ENCODE peak calls at places on chromosome 20, in four cellular contexts. S is endothelial cell of umbilical vein, P is RWPE1, Q is endodermal cell. L is an unnamed sample.

GRCh38 chr20:62695448-62696414 is 12.9 kb upstream of the NTSR1 start:
- DNase-seq in S (no peak), Q (no peak), P (no peak), L (no peak)

GRCh38 chr20:55538261-55538908 is 466.9 kb downstream of the CBLN4 start:
- DNase-seq in P (peak), S (no peak), Q (no peak), L (no peak)

GRCh38 chr20:51480507-51481270 is 61.8 kb downstream of the NFATC2 start:
- DNase-seq in Q (no peak), S (no peak), P (no peak), L (peak)

GRCh38 chr20:38125157-38126056 is 39.7 kb downstream of the TGM2 start:
- DNase-seq in P (no peak), Q (peak), S (peak), L (no peak)

GRCh38 chr20:63521602-63522001 is 1.0 kb downstream of the PPDPF start:
- DNase-seq in S (no peak), P (no peak), Q (peak), L (no peak)

GRCh38 chr20:62944184-62944583 is 6.2 kb downstream of the GID8 start:
- DNase-seq in P (no peak), Q (no peak), S (no peak), L (no peak)

GRCh38 chr20:14800743-14801425 is 463.5 kb upstream of the FLRT3 start:
- DNase-seq in Q (no peak), P (no peak), S (no peak), L (no peak)

GRCh38 chr20:5393218-5393870 is 76.6 kb upstream of the PROKR2 start:
- DNase-seq in Q (no peak), S (no peak), P (no peak), L (no peak)

GRCh38 chr20:17966432-17967312 is 1.9 kb downstream of the SNX5 start:
- DNase-seq in S (peak), P (no peak), Q (no peak), L (no peak)

GRCh38 chr20:821083-822065 is 12.1 kb upstream of the FAM110A start:
- DNase-seq in Q (no peak), S (no peak), P (no peak), L (no peak)

GRCh38 chr20:59749293-59749680 is 144.9 kb downstream of the PHACTR3 start:
- DNase-seq in S (no peak), Q (no peak), P (no peak), L (no peak)

GRCh38 chr20:4869290-4870193 is 131.8 kb downstream of the SLC23A2 start:
- DNase-seq in S (no peak), Q (no peak), P (peak), L (no peak)

GRCh38 chr20:29740951-29741593 is 1516.4 kb upstream of the DEFB115 start:
- DNase-seq in Q (peak), S (no peak), P (no peak), L (no peak)

GRCh38 chr20:14820771-14821170 is 483.4 kb upstream of the FLRT3 start:
- DNase-seq in Q (no peak), P (no peak), S (no peak), L (no peak)

GRCh38 chr20:63097336-63097831 is 90.6 kb upstream of the BHLHE23 start:
- DNase-seq in P (no peak), Q (no peak), S (no peak), L (no peak)

GRCh38 chr20:31707994-31708744 is 14.5 kb downstream of the BCL2L1 start:
- DNase-seq in Q (peak), P (no peak), S (no peak), L (no peak)

GRCh38 chr20:21184810-21185209 is 58.9 kb downstream of the KIZ start:
- DNase-seq in P (no peak), Q (no peak), S (no peak), L (no peak)

GRCh38 chr20:59121714-59122376 is 41.8 kb upstream of the ZNF831 start:
- DNase-seq in P (no peak), Q (peak), S (no peak), L (no peak)

GRCh38 chr20:63789836-63790571 is 41.1 kb downstream of the ZBTB46 start:
- DNase-seq in S (no peak), P (no peak), Q (no peak), L (no peak)

GRCh38 chr20:10501377-10501776 is 66.3 kb downstream of the SLX4IP start:
- DNase-seq in Q (no peak), P (no peak), S (no peak), L (no peak)

GRCh38 chr20:62925420-62926228 is 681 bp downstream of the DIDO1 start:
- DNase-seq in P (no peak), S (no peak), Q (peak), L (no peak)

GRCh38 chr20:62605996-62606395 is 36.3 kb upstream of the SLCO4A1 start:
- DNase-seq in Q (no peak), P (no peak), S (no peak), L (no peak)

GRCh38 chr20:36792422-36792821 is 18.9 kb upstream of the DSN1 start:
- DNase-seq in Q (peak), S (peak), P (peak), L (no peak)
- TF ChIP-seq CTCF in Q (peak), S (peak), P (no peak), L (peak)

GRCh38 chr20:25293910-25294458 is 46.1 kb downstream of the PYGB start:
- DNase-seq in P (no peak), S (no peak), Q (no peak), L (no peak)

GRCh38 chr20:25292176-25292891 is 44.4 kb downstream of the PYGB start:
- DNase-seq in P (no peak), Q (no peak), S (no peak), L (no peak)

GRCh38 chr20:25294459-25295385 is 46.8 kb downstream of the PYGB start:
- DNase-seq in P (peak), Q (peak), S (peak), L (no peak)

GRCh38 chr20:25291432-25292133 is 43.7 kb downstream of the PYGB start:
- DNase-seq in P (no peak), Q (no peak), S (no peak), L (no peak)

DNA sequence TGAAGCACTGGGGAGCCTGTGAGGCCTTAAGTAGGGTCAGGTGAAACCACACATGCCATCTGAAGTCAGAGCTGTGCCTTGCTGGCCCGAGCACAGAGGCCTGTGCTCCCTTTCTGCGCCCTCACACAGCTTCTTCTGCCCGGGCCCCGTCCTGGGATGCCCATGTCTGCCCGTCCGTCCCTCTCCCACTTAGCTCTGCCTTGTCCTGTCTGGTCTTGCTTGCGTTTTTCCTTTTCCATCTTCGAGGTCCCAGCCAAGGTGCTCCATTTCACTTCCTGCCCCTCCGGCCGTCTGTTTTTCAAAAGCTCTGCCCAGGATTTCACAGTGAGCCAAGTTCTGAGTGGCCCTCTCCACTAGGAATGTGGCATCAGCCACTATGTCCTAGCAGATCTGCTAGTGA is 45.6 kb downstream of the PYGB start:
- DNase-seq in S (no peak), Q (no peak), P (no peak), L (no peak)
- TF ChIP-seq CTCF in S (no peak), Q (no peak), P (no peak), L (no peak)

GRCh38 chr20:1924910-1925861 is 30.0 kb downstream of the SIRPA start:
- DNase-seq in S (no peak), Q (peak), P (no peak), L (no peak)
- TF ChIP-seq CTCF in S (no peak), Q (peak), P (no peak), L (no peak)

GRCh38 chr20:19056909-19057308 is 155.5 kb upstream of the SLC24A3 start:
- DNase-seq in Q (peak), S (no peak), P (no peak), L (no peak)
- TF ChIP-seq CTCF in Q (peak), S (no peak), P (no peak), L (peak)

GRCh38 chr20:34562643-34563042 is 4.1 kb downstream of the MAP1LC3A start:
- DNase-seq in S (peak), Q (peak), P (no peak), L (no peak)
- TF ChIP-seq CTCF in S (peak), Q (peak), P (no peak), L (peak)

GRCh38 chr20:40966103-40966502 is 62.5 kb upstream of the TOP1 start:
- DNase-seq in S (no peak), P (no peak), Q (peak), L (no peak)

GRCh38 chr20:40965671-40966070 is 63.0 kb upstream of the TOP1 start:
- DNase-seq in Q (no peak), S (no peak), P (no peak), L (no peak)

GRCh38 chr20:40966516-40967185 is 62.0 kb upstream of the TOP1 start:
- DNase-seq in Q (no peak), S (no peak), P (no peak), L (no peak)

DNA sequence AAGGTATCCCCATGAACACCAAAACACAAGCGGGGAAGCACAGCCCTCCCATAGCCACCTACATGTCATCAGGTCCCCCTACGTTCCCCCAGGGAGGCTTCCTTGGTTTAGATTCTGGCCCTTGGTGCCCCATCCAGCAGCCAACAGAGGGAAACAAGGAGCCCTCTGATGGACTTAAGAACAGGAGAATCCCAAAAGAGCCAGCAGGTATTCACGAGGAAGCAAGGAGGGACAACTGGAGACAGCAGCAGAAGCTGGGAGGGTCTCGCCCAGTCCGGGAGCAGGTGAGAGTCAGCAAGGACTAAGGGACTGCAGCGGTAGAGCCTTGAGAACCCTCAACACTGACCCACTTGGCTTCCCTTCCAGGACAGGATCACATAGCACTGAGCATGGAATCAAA is 58.4 kb upstream of the TOP1 start:
- DNase-seq in S (no peak), P (no peak), Q (peak), L (no peak)
- TF ChIP-seq CTCF in S (peak), P (no peak), Q (peak), L (no peak)

GRCh38 chr20:58028123-58028522 is 200.3 kb downstream of the ANKRD60 start:
- DNase-seq in P (no peak), Q (peak), S (no peak), L (no peak)
- TF ChIP-seq CTCF in P (no peak), Q (peak), S (peak), L (peak)

GRCh38 chr20:23606652-23607049 is 934 bp upstream of the CST9 start:
- DNase-seq in Q (peak), S (peak), P (peak), L (no peak)
- TF ChIP-seq CTCF in Q (peak), S (peak), P (peak), L (peak)

DNA sequence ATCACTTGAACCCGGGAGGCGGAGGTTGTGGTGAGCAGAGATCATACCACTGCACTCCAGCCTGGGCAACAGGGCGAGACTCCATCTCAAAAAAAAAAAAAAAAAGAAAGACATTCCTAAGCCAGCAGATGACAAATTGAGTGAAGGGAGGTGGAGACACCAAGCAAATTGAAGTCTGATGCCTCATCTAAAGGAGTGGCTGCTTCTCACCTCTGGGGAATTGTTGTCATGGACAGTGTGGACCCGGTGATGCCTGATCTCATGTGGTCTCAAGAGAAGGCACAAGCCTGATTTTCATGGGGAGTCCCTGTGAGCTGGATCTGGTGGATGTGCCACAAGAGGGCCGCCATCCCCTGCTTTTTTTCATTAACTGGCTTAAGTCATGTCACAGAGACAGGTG is 272.0 kb downstream of the ZNF217 start:
- DNase-seq in S (no peak), P (no peak), Q (no peak), L (no peak)
- TF ChIP-seq CTCF in S (no peak), P (no peak), Q (peak), L (no peak)

GRCh38 chr20:44943828-44944227 is 16.4 kb downstream of the TOMM34 start:
- DNase-seq in P (no peak), Q (no peak), S (no peak), L (no peak)
- TF ChIP-seq CTCF in P (no peak), Q (no peak), S (no peak), L (no peak)